ENCODE peak calls at places on chromosomes 4 and X, in five cellular contexts. Z is fibroblast of lung, E is hepatocyte, N is OCI-LY7, S is kidney epithelial cell. X is an unnamed sample.

GRCh38 chr4:183905593-183906485 is 732 bp downstream of the STOX2 start:
- DNase-seq in N (no peak), S (no peak), E (peak; percentile 50), Z (peak; percentile 47), X (no peak)

GRCh38 chrX:154357205-154357604 is 17.2 kb downstream of the FLNA start:
- DNase-seq in N (no peak), Z (no peak), S (no peak), E (no peak), X (no peak)

GRCh38 chr4:8515316-8516060 is 64.7 kb upstream of the GPR78 start:
- DNase-seq in Z (peak; percentile 9), S (no peak), N (no peak), E (no peak), X (no peak)

GRCh38 chr4:184653650-184654049 is 4.1 kb downstream of the PRIMPOL start:
- DNase-seq in N (no peak), S (no peak), Z (no peak), E (no peak), X (no peak)

GRCh38 chrX:17521871-17522693 is 147.1 kb downstream of the NHS start:
- DNase-seq in S (no peak), N (no peak), E (peak; percentile 13), Z (peak; percentile 51), X (no peak)

GRCh38 chrX:2463973-2464676 is 36.7 kb downstream of the DHRSX start:
- DNase-seq in Z (peak; percentile 80), E (no peak), S (no peak), N (peak; percentile 65), X (no peak)

GRCh38 chr4:1244081-1244977 is 4.6 kb downstream of the CTBP1 start:
- DNase-seq in Z (no peak), S (no peak), E (peak; percentile 4), N (no peak), X (no peak)

GRCh38 chrX:102345916-102346315 is 93.9 kb downstream of the NXF2B start:
- DNase-seq in E (peak; percentile 69), N (peak; percentile 37), S (no peak), Z (peak; percentile 34), X (no peak)

GRCh38 chr4:30380404-30380998 is 339.7 kb upstream of the PCDH7 start:
- DNase-seq in Z (peak; percentile 79), S (peak; percentile 44), N (peak; percentile 54), E (peak; percentile 83), X (peak; percentile 54)

GRCh38 chrX:119646515-119646914 is 40.3 kb upstream of the NKRF start:
- DNase-seq in N (no peak), S (no peak), Z (no peak), E (no peak), X (no peak)

GRCh38 chrX:150018931-150019331 is 80.6 kb upstream of the EOLA2 start:
- DNase-seq in N (no peak), S (no peak), E (no peak), Z (peak; percentile 50), X (no peak)

GRCh38 chrX:3638280-3638873 is 75.1 kb downstream of the PRKX start:
- DNase-seq in E (peak; percentile 73), S (no peak), N (peak; percentile 18), Z (peak; percentile 49), X (no peak)

GRCh38 chrX:80749404-80749803 is 60.3 kb downstream of the BRWD3 start:
- DNase-seq in S (no peak), E (no peak), Z (no peak), N (no peak), X (no peak)

GRCh38 chrX:80751456-80751855 is 58.2 kb downstream of the BRWD3 start:
- DNase-seq in Z (no peak), S (no peak), N (no peak), E (no peak), X (no peak)

DNA sequence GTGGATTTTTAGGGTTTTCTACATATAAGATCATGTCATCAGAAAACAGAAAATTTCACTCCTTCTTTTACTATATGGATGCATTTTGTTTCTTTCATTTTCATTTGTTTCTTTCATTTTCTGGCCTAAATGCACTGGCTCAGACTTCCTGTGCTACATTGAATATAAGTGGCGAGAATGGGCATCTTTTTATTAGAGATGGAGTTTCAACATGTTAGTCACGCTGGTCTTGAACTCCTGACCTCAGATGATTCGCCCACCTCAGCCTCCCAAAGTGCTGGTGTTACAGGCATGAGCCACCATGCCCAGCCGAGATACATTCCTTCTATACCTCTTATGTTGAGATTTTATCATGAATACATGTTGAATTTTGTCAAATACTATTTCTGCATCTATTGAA is 61.8 kb downstream of the BRWD3 start:
- DNase-seq in E (no peak), N (no peak), S (no peak), Z (peak; percentile 0), X (no peak)
- H3K36me3 ChIP-seq in E (no peaks in the 10 kb centered on the region), N (peaks cover 22% of the 10 kb centered on the region), S (no peaks in the 10 kb centered on the region), Z (no peaks in the 10 kb centered on the region), X (no peaks in the 10 kb centered on the region)

DNA sequence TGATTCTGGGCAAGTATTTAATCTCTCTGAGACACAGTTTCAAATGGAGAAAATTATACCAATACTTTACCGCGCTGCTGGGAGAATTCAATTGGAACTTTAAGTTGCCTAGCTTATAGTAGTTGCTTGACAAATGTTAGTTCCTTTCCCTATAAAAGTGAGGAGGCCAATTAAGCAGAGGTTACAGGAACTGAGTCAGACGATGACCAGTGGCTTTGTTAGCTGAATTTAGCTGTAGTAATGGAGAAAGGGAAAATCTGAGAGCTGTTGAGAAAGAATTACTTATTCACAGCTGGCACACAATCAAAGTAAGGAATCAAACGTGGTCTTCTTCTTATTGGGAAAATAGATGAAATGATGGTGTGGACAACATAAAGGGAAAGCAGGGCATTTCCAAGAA is 29.6 kb downstream of the SMARCA1 start:
- DNase-seq in E (no peak), Z (no peak), N (no peak), S (no peak), X (no peak)
- H3K36me3 ChIP-seq in E (no peaks in the 10 kb centered on the region), Z (no peaks in the 10 kb centered on the region), N (no peaks in the 10 kb centered on the region), S (no peaks in the 10 kb centered on the region), X (no peaks in the 10 kb centered on the region)

DNA sequence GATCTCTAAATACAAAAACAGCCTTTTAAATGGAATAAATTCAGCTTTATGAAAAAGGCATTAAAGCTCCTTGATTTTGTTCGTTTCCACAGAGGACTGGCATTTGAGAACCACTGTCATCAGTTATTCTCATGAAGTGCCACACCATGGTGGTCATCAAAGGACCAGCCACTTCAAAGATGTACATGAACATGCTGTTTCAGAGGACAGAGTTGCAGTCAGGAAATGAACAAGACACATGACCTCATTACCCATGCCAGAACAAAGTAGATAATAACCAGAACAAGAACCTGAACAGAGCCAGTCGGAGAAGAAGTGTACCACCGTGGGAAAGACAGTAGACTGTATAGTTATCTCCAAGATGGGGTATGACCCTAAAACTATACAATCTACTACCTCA is 122.7 kb upstream of the HSD17B10 start:
- DNase-seq in S (no peak), Z (no peak), N (no peak), E (no peak), X (no peak)
- H3K36me3 ChIP-seq in S (peaks cover 1% of the 10 kb centered on the region), Z (peaks cover 11% of the 10 kb centered on the region), N (peaks cover 89% of the 10 kb centered on the region), E (peaks cover 3% of the 10 kb centered on the region), X (peaks cover 6% of the 10 kb centered on the region)

DNA sequence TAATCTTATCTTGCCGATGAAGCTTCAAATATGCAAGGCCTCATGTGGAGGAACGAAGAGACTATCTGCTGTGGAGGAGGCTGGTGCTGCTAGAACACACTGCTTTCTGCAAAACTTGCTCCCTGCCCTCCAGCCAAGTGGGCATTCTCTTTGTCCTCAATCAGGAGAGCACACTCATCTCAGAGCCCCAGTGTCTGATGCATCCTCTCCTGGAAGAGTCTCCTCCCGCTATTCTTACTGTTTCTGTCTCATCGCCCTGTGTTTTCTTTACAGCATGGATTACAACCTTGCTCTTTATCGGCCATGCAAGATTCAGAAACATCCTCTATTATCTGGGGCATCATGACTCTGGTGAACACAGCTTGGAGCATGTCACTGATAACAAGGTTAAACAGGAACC is 68.2 kb upstream of the MTNR1A start:
- DNase-seq in Z (no peak), N (no peak), E (no peak), S (no peak), X (no peak)
- H3K36me3 ChIP-seq in Z (peaks cover 22% of the 10 kb centered on the region), N (no peaks in the 10 kb centered on the region), E (no peaks in the 10 kb centered on the region), S (peaks cover 5% of the 10 kb centered on the region), X (peaks cover 64% of the 10 kb centered on the region)

DNA sequence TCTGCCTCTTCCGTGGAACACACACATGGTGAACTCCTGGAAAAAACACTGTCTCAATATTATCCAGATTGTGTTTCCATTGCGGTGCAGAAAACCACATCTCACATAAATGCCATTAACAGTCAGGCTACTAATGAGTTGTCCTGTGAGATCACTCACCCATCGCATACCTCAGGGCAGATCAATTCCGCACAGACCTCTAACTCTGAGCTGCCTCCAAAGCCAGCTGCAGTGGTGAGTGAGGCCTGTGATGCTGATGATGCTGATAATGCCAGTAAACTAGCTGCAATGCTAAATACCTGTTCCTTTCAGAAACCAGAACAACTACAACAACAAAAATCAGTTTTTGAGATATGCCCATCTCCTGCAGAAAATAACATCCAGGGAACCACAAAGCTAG is 87.9 kb downstream of the TET2 start:
- DNase-seq in N (no peak), E (no peak), S (no peak), Z (no peak), X (no peak)
- H3K36me3 ChIP-seq in N (no peaks in the 10 kb centered on the region), E (no peaks in the 10 kb centered on the region), S (peaks cover 1% of the 10 kb centered on the region), Z (peaks cover 2% of the 10 kb centered on the region), X (peaks cover 6% of the 10 kb centered on the region)

GRCh38 chrX:153304988-153305736 is 16.4 kb downstream of the PNMA6F start:
- DNase-seq in Z (no peak), E (no peak), S (no peak), N (no peak), X (no peak)

GRCh38 chrX:153306527-153307115 is 14.9 kb downstream of the PNMA6F start:
- DNase-seq in E (no peak), N (no peak), Z (no peak), S (no peak), X (no peak)

GRCh38 chrX:153307546-153308175 is 13.9 kb downstream of the PNMA6F start:
- DNase-seq in S (no peak), Z (no peak), N (no peak), E (no peak), X (no peak)

GRCh38 chrX:153303276-153304262 is 18.0 kb downstream of the PNMA6F start:
- DNase-seq in N (peak; percentile 16), Z (no peak), E (no peak), S (no peak), X (no peak)

DNA sequence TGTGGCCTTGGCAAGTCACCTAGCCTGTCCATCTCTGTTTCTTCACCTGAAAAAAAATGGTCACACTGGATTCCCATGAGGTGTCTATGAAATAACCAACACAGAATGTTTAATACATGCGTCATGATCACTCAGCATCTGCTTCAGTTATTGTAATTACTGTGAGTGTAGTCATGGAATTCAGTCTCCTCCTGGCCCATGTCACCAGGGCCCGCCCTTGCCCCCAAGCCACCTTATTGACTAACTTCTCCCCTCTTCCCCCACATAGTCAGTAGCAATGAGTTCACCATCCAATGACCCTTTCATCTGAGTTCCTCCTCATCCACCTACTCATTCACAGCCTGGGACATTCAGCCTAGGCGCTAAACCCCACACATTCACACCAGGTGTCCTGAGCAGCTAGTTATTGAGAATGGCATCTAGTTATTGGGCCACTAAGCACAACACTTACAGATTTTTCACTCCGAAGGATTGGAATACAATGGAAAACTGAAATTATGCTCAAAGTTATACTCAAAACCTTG is 15.6 kb downstream of the PNMA6F start:
- DNase-seq in Z (no peak), N (no peak), S (no peak), E (no peak), X (no peak)
- H3K36me3 ChIP-seq in Z (no peaks in the 10 kb centered on the region), N (no peaks in the 10 kb centered on the region), S (no peaks in the 10 kb centered on the region), E (no peaks in the 10 kb centered on the region), X (no peaks in the 10 kb centered on the region)

GRCh38 chrX:72272868-72273267 is 4.2 kb downstream of the RPS4X start:
- DNase-seq in Z (no peak), E (no peak), S (peak; percentile 34), N (no peak), X (no peak)
- H3K36me3 ChIP-seq in Z (peaks cover 26% of the 10 kb centered on the region), E (peaks cover 5% of the 10 kb centered on the region), S (peaks cover 2% of the 10 kb centered on the region), N (peaks cover 91% of the 10 kb centered on the region), X (peaks cover 66% of the 10 kb centered on the region)

GRCh38 chr4:88040707-88041106 is 33.3 kb downstream of the PKD2 start:
- DNase-seq in N (no peak), Z (no peak), S (no peak), E (no peak), X (no peak)
- H3K36me3 ChIP-seq in N (peaks cover 6% of the 10 kb centered on the region), Z (peaks cover 25% of the 10 kb centered on the region), S (peaks cover 4% of the 10 kb centered on the region), E (peaks cover 5% of the 10 kb centered on the region), X (peaks cover 19% of the 10 kb centered on the region)

GRCh38 chrX:39998636-39999406 is 98.9 kb downstream of the BCOR start:
- DNase-seq in E (no peak), S (no peak), Z (no peak), N (no peak), X (no peak)
- H3K36me3 ChIP-seq in E (no peaks in the 10 kb centered on the region), S (no peaks in the 10 kb centered on the region), Z (no peaks in the 10 kb centered on the region), N (no peaks in the 10 kb centered on the region), X (no peaks in the 10 kb centered on the region)